ENCODE peak calls at places on chromosomes 11 and 22, in five cellular contexts. W is skeletal muscle cell; M is effector memory CD8-positive, alpha-beta T cell; I is lower lobe of right lung; D is ELR. P is an unnamed sample.

GRCh38 chr22:38982008-38982927 is at the start of gene APOBEC3B:
- DNase-seq in W (peak), M (peak), I (peak), D (peak), P (peak)

GRCh38 chr11:1564535-1565172 is 7.4 kb downstream of the DUSP8 start:
- DNase-seq in W (peak), M (no peak), I (no peak), D (peak), P (no peak)

GRCh38 chr11:107785401-107785800 is 73.2 kb downstream of the SLC35F2 start:
- DNase-seq in W (peak), M (no peak), I (no peak), D (peak), P (no peak)

GRCh38 chr11:121615506-121615905 is 162.7 kb upstream of the SORL1-AS1 start:
- DNase-seq in W (peak), M (no peak), I (no peak), D (peak), P (no peak)

GRCh38 chr22:38352436-38352835 is 35.2 kb upstream of the CSNK1E start:
- DNase-seq in W (no peak), M (no peak), I (no peak), D (no peak), P (no peak)

GRCh38 chr11:75388386-75389275 is 10.7 kb upstream of the RPS3 start:
- DNase-seq in W (no peak), M (peak), I (peak), D (peak), P (peak)

GRCh38 chr11:44110231-44110679 is 14.8 kb downstream of the EXT2 start:
- DNase-seq in W (peak), M (peak), I (no peak), D (peak), P (peak)

GRCh38 chr22:22366478-22366988 is 121.9 kb downstream of the VPREB1 start:
- DNase-seq in W (no peak), M (no peak), I (no peak), D (no peak), P (no peak)

GRCh38 chr11:8286886-8287285 is 23.2 kb upstream of the LMO1 start:
- DNase-seq in W (no peak), M (no peak), I (no peak), D (no peak), P (no peak)

GRCh38 chr22:44572414-44573207 is 74.6 kb upstream of the RTL6 start:
- DNase-seq in W (no peak), M (no peak), I (no peak), D (no peak), P (no peak)

GRCh38 chr11:45098929-45099328 is 47.5 kb upstream of the PRDM11 start:
- DNase-seq in W (no peak), M (no peak), I (no peak), D (no peak), P (no peak)

GRCh38 chr22:28977481-28977971 is 84.1 kb downstream of the C22orf31 start:
- DNase-seq in W (no peak), M (no peak), I (no peak), D (no peak), P (no peak)

GRCh38 chr22:31077681-31078080 is 3.4 kb upstream of the SMTN start:
- DNase-seq in W (no peak), M (no peak), I (no peak), D (no peak), P (no peak)

GRCh38 chr22:37230673-37231405 is 13.2 kb downstream of the RAC2 start:
- DNase-seq in W (no peak), M (no peak), I (peak), D (peak), P (peak)

GRCh38 chr11:38323961-38324761 is 1726.1 kb upstream of the RAG2 start:
- DNase-seq in W (no peak), M (no peak), I (no peak), D (peak), P (no peak)

GRCh38 chr11:1345752-1346513 is 36.5 kb upstream of the TOLLIP start:
- DNase-seq in W (no peak), M (no peak), I (no peak), D (no peak), P (no peak)

GRCh38 chr11:41498726-41499125 is 39.3 kb upstream of the LRRC4C start:
- DNase-seq in W (no peak), M (no peak), I (no peak), D (no peak), P (no peak)

GRCh38 chr11:106681435-106681834 is 336.8 kb downstream of the GUCY1A2 start:
- DNase-seq in W (no peak), M (no peak), I (no peak), D (peak), P (no peak)

GRCh38 chr11:55902308-55902707 is 12.1 kb downstream of the OR5W2 start:
- DNase-seq in W (no peak), M (no peak), I (no peak), D (no peak), P (no peak)

GRCh38 chr11:116182356-116182966 is 590.3 kb downstream of the BUD13 start:
- DNase-seq in W (no peak), M (no peak), I (no peak), D (no peak), P (no peak)

GRCh38 chr22:37161442-37161841 is 11.7 kb upstream of the IL2RB start:
- DNase-seq in W (no peak), M (no peak), I (no peak), D (peak), P (no peak)

GRCh38 chr11:107044503-107044902 is 26.2 kb upstream of the GUCY1A2 start:
- DNase-seq in W (no peak), M (no peak), I (no peak), D (peak), P (no peak)

GRCh38 chr11:28303477-28304191 is 195.4 kb downstream of the METTL15 start:
- DNase-seq in W (no peak), M (no peak), I (no peak), D (no peak), P (no peak)

GRCh38 chr22:37295946-37296345 is 13.6 kb downstream of the CYTH4 start:
- DNase-seq in W (no peak), M (no peak), I (no peak), D (no peak), P (no peak)

P was measured in CD8-positive, alpha-beta memory T cell.